ENCODE peak calls at places on chromosomes 2 and 18, in five cellular contexts. P is spleen, K is brain microvascular endothelial cell, S is prostate gland, W is thyroid gland. C is an unnamed sample.

GRCh38 chr2:12728221-12728777 is 11.6 kb downstream of the TRIB2 start:
- DNase-seq in P (peak), K (no peak), S (no peak), W (no peak), C (no peak)

GRCh38 chr2:105397959-105398521 is 811 bp downstream of the FHL2 start:
- DNase-seq in P (no peak), K (no peak), S (no peak), W (peak), C (no peak)

GRCh38 chr2:133641497-133641896 is 73.2 kb upstream of the NCKAP5 start:
- DNase-seq in P (no peak), K (no peak), S (peak), W (no peak), C (peak)

GRCh38 chr2:241034490-241035141 is 36.2 kb downstream of the SNED1 start:
- DNase-seq in P (peak), K (no peak), S (no peak), W (no peak), C (no peak)

GRCh38 chr2:119232666-119232993 is 9.0 kb downstream of the STEAP3 start:
- DNase-seq in P (no peak), K (no peak), S (no peak), W (no peak), C (no peak)

GRCh38 chr18:50356036-50356945 is 18.6 kb upstream of the SKA1 start:
- DNase-seq in P (no peak), K (peak), S (no peak), W (no peak), C (no peak)

GRCh38 chr18:58894937-58895336 is 30.3 kb downstream of the ZNF532 start:
- DNase-seq in P (no peak), K (no peak), S (no peak), W (no peak), C (no peak)

GRCh38 chr2:86239326-86239725 is 40.1 kb downstream of the MRPL35 start:
- DNase-seq in P (no peak), K (no peak), S (no peak), W (no peak), C (no peak)

GRCh38 chr18:28469946-28470345 is 293.0 kb upstream of the CDH2 start:
- DNase-seq in P (no peak), K (no peak), S (no peak), W (no peak), C (no peak)

GRCh38 chr2:54945401-54946219 is 104.6 kb downstream of the RTN4 start:
- DNase-seq in P (no peak), K (no peak), S (peak), W (peak), C (no peak)

GRCh38 chr2:223576873-223577272 is 25.3 kb downstream of the SCG2 start:
- DNase-seq in P (no peak), K (peak), S (no peak), W (no peak), C (peak)

GRCh38 chr2:239053801-239054503 is 206.1 kb downstream of the TWIST2 start:
- DNase-seq in P (no peak), K (no peak), S (no peak), W (no peak), C (no peak)

GRCh38 chr2:41895334-41895664 is 152.5 kb upstream of the PKDCC start:
- DNase-seq in P (no peak), K (no peak), S (no peak), W (no peak), C (no peak)

GRCh38 chr2:9961014-9961413 is 9.5 kb downstream of the GRHL1 start:
- DNase-seq in P (no peak), K (no peak), S (no peak), W (no peak), C (no peak)

GRCh38 chr18:50659091-50660003 is 99.5 kb downstream of the MAPK4 start:
- DNase-seq in P (no peak), K (peak), S (no peak), W (peak), C (peak)

GRCh38 chr2:28319118-28320008 is 73.3 kb upstream of the FOSL2 start:
- DNase-seq in P (no peak), K (peak), S (no peak), W (no peak), C (no peak)

GRCh38 chr2:232779935-232780334 is 3.6 kb upstream of the KCNJ13 start:
- DNase-seq in P (no peak), K (no peak), S (peak), W (peak), C (no peak)

GRCh38 chr2:201579536-201579935 is 63.8 kb downstream of the TMEM237 start:
- DNase-seq in P (no peak), K (no peak), S (no peak), W (no peak), C (no peak)

GRCh38 chr2:227510620-227510958 is 38.6 kb downstream of the AGFG1 start:
- DNase-seq in P (no peak), K (no peak), S (no peak), W (no peak), C (no peak)

GRCh38 chr2:231707625-231708049 is 688 bp upstream of the PTMA start:
- DNase-seq in P (no peak), K (no peak), S (peak), W (no peak), C (no peak)

GRCh38 chr2:199902486-199903110 is 8.5 kb upstream of the C2orf69 start:
- DNase-seq in P (no peak), K (no peak), S (no peak), W (no peak), C (no peak)

GRCh38 chr2:167411367-167411766 is 523.1 kb downstream of the XIRP2 start:
- DNase-seq in P (no peak), K (no peak), S (no peak), W (no peak), C (no peak)

GRCh38 chr2:3423492-3424170 is 44.1 kb downstream of the TRAPPC12 start:
- DNase-seq in P (peak), K (peak), S (peak), W (peak), C (peak)

GRCh38 chr2:246489-247145 is 17.2 kb downstream of the SH3YL1 start:
- DNase-seq in P (no peak), K (peak), S (peak), W (peak), C (peak)

GRCh38 chr18:79517322-79517721 is 121.6 kb downstream of the NFATC1 start:
- DNase-seq in P (peak), K (no peak), S (no peak), W (no peak), C (no peak)

GRCh38 chr2:42366411-42366810 is 5.4 kb upstream of the COX7A2L start:
- DNase-seq in P (no peak), K (no peak), S (no peak), W (no peak), C (no peak)

GRCh38 chr2:69382547-69382946 is 4.5 kb downstream of the GFPT1 start:
- DNase-seq in P (no peak), K (no peak), S (no peak), W (no peak), C (no peak)
- H3K27ac ChIP-seq in P (no peak), K (no peak), S (no peak), W (no peak), C (no peak)

GRCh38 chr2:120502761-120503160 is 156.8 kb downstream of the INHBB start:
- DNase-seq in P (peak), K (no peak), S (no peak), W (no peak), C (no peak)

GRCh38 chr2:120503206-120503792 is 157.4 kb downstream of the INHBB start:
- DNase-seq in P (peak), K (no peak), S (no peak), W (no peak), C (no peak)

GRCh38 chr2:120502357-120502756 is 156.4 kb downstream of the INHBB start:
- DNase-seq in P (peak), K (no peak), S (no peak), W (no peak), C (no peak)

GRCh38 chr2:120504936-120505705 is 159.2 kb downstream of the INHBB start:
- DNase-seq in P (peak), K (no peak), S (no peak), W (no peak), C (no peak)

GRCh38 chr2:120503793-120504571 is 158.0 kb downstream of the INHBB start:
- DNase-seq in P (peak), K (peak), S (no peak), W (no peak), C (no peak)
- TF ChIP-seq CTCF in P (no peak), K (no peak), S (no peak), W (no peak), C (no peak)

GRCh38 chr18:9115984-9116383 is 13.5 kb downstream of the NDUFV2 start:
- DNase-seq in P (no peak), K (no peak), S (no peak), W (no peak), C (no peak)
- H3K27ac ChIP-seq in P (peak), K (peak), S (no peak), W (no peak), C (peak)

GRCh38 chr2:230654057-230654456 is 58.6 kb upstream of the CAB39 start:
- DNase-seq in P (no peak), K (no peak), S (no peak), W (no peak), C (no peak)
- TF ChIP-seq CTCF in P (no peak), K (no peak), S (no peak), W (no peak), C (no peak)

GRCh38 chr2:173053043-173053699 is 22.5 kb upstream of the MAP3K20 start:
- DNase-seq in P (no peak), K (no peak), S (no peak), W (no peak), C (no peak)
- H3K27ac ChIP-seq in P (no peak), K (no peak), S (no peak), W (no peak), C (no peak)

GRCh38 chr2:99961567-99961913 is 180.8 kb downstream of the AFF3 start:
- DNase-seq in P (no peak), K (no peak), S (no peak), W (no peak), C (no peak)
- TF ChIP-seq CTCF in P (no peak), K (no peak), S (no peak), W (no peak), C (no peak)

GRCh38 chr2:111659361-111660281 is 224.4 kb downstream of the ANAPC1 start:
- DNase-seq in P (no peak), K (peak), S (peak), W (peak), C (peak)
- H3K27ac ChIP-seq in P (no peak), K (peak), S (no peak), W (peak), C (peak)

GRCh38 chr2:95392320-95392719 is 10.2 kb upstream of the FAHD2A start:
- DNase-seq in P (peak), K (no peak), S (no peak), W (no peak), C (no peak)

GRCh38 chr2:95393901-95394300 is 8.6 kb upstream of the FAHD2A start:
- DNase-seq in P (peak), K (no peak), S (no peak), W (no peak), C (no peak)

GRCh38 chr2:95391641-95392310 is 10.7 kb upstream of the FAHD2A start:
- DNase-seq in P (peak), K (no peak), S (no peak), W (peak), C (no peak)

GRCh38 chr2:95390881-95391321 is 11.6 kb upstream of the FAHD2A start:
- DNase-seq in P (peak), K (no peak), S (no peak), W (no peak), C (no peak)

DNA sequence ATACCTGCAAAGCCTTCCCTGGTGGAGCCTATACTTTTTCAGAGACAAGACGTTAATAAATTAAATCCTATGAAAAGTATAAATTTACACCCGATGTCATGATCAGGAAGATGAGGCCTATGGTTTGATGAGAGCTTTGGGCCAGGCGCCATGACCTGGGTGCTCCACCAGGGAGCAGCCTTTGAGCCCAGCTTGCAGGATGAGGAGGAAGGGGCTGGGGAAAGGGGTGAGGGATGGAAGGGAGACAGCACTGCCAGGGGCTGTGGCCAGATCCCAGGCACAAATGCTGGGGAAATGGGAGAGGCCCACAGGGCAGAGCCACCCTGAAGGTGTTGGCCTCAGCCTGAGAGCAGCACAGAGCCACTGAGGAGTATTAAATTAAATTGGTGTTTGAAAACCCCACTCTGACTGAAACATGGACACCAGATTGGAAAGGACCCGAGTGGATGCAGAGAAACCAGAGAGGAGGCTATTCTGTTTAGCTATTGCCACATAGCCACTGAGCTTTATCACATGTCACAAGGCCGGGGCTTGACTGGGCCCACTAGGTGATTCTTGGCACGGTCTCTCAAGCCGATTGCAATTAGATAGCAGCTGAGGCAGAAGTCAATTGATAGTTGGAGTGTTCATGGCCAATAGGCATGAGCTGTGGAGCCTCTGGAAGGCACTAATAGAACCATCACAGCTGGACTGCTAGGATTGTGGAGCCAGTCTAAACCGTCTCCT is 9.6 kb upstream of the FAHD2A start:
- DNase-seq in P (peak), K (no peak), S (no peak), W (no peak), C (no peak)
- TF ChIP-seq CTCF in P (no peak), K (peak), S (no peak), W (no peak), C (no peak)

DNA sequence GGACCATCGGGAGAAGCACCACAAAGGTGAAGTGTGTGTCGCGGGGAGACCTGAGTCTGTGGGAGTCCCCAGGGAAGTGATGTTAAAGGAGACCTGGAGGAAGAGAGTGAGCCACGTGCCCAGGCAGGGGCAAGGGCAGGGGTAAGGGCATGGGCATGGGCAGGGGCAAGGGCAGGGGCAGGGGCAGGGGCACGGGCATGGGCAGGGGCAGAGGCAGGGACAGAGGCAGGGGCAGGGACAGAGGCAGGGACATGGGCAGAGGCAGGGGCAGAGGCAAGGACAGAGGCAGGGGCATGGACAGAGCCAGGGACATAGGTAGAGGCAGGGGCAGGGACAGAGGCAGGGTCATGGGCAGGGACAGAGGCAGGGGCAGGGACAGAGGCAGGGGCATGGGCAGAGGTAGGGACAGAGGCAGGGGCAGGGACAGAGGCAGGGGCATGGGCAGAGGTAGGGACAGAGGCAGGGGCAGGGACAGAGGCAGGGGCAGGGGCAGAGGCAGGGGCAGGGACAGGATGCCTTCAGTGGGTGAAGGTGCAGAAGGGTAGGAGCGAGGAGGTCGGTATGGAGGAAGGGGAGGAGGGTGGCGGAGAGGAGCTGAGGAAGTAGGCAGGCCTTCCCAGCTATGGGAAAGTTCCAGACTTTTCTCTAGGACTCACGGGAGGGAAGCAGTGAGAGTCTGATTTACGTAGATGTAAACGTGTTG is 33.3 kb downstream of the NTSR2 start:
- DNase-seq in P (no peak), K (no peak), S (no peak), W (no peak), C (no peak)
- H3K27ac ChIP-seq in P (no peak), K (no peak), S (no peak), W (no peak), C (no peak)

DNA sequence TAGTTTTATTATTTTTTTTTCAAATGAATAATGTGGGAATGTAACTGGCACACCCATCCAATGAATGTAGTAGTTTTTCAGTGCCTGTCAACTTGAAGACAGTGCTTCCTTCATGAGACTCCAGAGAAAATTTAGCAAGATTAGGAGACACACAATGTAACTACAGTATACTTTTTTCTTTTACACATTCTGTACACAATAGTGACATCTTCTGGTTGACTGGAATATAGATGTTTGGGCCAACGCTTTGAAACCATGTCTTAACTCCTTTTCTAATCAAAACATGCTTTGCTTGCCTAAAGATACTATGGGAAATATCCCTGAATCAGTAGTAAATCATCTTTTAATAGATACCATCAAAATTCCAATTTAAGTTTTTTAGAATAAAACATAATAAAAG is 229.5 kb upstream of the ZC3H15 start:
- DNase-seq in P (no peak), K (peak), S (no peak), W (no peak), C (peak)
- TF ChIP-seq CTCF in P (peak), K (peak), S (peak), W (peak), C (peak)

C was measured in RWPE1.